ENCODE peak calls at places on chromosomes 1 and 21, in nine cellular contexts. X is mesothelial cell of epicardium; P is activated naive CD4-positive, alpha-beta T cell treated with anti-CD3 and anti-CD28 coated beads for 36 hours; B is fibroblast of the conjunctiva; R is activated gamma-delta T cell treated with Interleukin-2 at 50 U/mL for 16 hours; Q is NCI-H1694 treated with DMSO at 0.1 percent for 48 hours; W is neural progenitor cell; E is activated T-helper 1 cell treated with anti-CD3 and anti-CD28 coated beads, Interleukin-2, amount 50 U/mL, for 16 hours; L is stimulated activated CD8-positive, alpha-beta memory T cell treated with anti-CD3 and anti-CD28 coated beads, Interleukin-4, amount 100 ng/mL, for 1 hour. Z is an unnamed sample.

GRCh38 chr1:169307176-169307575 is 60.4 kb downstream of the NME7 start:
- DNase-seq in X (no peak), P (no peak), B (no peak), R (no peak), Q (no peak), W (no peak), E (no peak), L (no peak), Z (no peak)

GRCh38 chr1:61079276-61079897 is 3.0 kb upstream of the NFIA start:
- DNase-seq in X (peak), P (no peak), B (no peak), R (no peak), Q (peak), W (no peak), E (no peak), L (no peak), Z (no peak)

GRCh38 chr1:32701421-32701911 is 1.1 kb downstream of the SYNC start:
- DNase-seq in X (no peak), P (no peak), B (no peak), R (no peak), Q (no peak), W (no peak), E (no peak), L (no peak), Z (no peak)

GRCh38 chr1:202411421-202411820 is 62.9 kb downstream of the PPP1R12B start:
- DNase-seq in X (no peak), P (no peak), B (peak), R (no peak), Q (no peak), W (no peak), E (no peak), L (no peak), Z (no peak)

GRCh38 chr1:6082430-6082971 is 36.8 kb downstream of the KCNAB2 start:
- DNase-seq in X (no peak), P (no peak), B (peak), R (no peak), Q (peak), W (peak), E (no peak), L (no peak), Z (no peak)

GRCh38 chr1:68201546-68202238 is 30.6 kb downstream of the WLS start:
- DNase-seq in X (no peak), P (no peak), B (no peak), R (no peak), Q (no peak), W (no peak), E (no peak), L (no peak), Z (no peak)

GRCh38 chr1:173330149-173330951 is 123.2 kb upstream of the TNFSF4 start:
- DNase-seq in X (no peak), P (no peak), B (peak), R (no peak), Q (no peak), W (no peak), E (no peak), L (no peak), Z (no peak)

GRCh38 chr1:89487972-89488371 is 36.7 kb upstream of the LRRC8B start:
- DNase-seq in X (no peak), P (peak), B (no peak), R (no peak), Q (no peak), W (no peak), E (no peak), L (no peak), Z (no peak)

GRCh38 chr1:40251456-40251855 is 3.7 kb downstream of the TMCO2 start:
- DNase-seq in X (no peak), P (no peak), B (no peak), R (no peak), Q (no peak), W (no peak), E (no peak), L (no peak), Z (no peak)

GRCh38 chr1:81681570-81681969 is 119.2 kb upstream of the ADGRL2 start:
- DNase-seq in X (no peak), P (no peak), B (no peak), R (no peak), Q (peak), W (no peak), E (no peak), L (no peak), Z (no peak)

GRCh38 chr1:21175670-21176581 is 771 bp downstream of the EIF4G3 start:
- DNase-seq in X (peak), P (peak), B (no peak), R (peak), Q (peak), W (peak), E (no peak), L (no peak), Z (peak)

GRCh38 chr1:3352952-3353331 is 101.5 kb upstream of the ARHGEF16 start:
- DNase-seq in X (peak), P (no peak), B (peak), R (no peak), Q (no peak), W (no peak), E (no peak), L (no peak), Z (no peak)

GRCh38 chr1:200640373-200641174 is 20.0 kb upstream of the KIF14 start:
- DNase-seq in X (no peak), P (no peak), B (no peak), R (no peak), Q (no peak), W (no peak), E (no peak), L (no peak), Z (no peak)

GRCh38 chr1:147162093-147162492 is 10.2 kb downstream of the PRKAB2 start:
- DNase-seq in X (no peak), P (no peak), B (no peak), R (no peak), Q (no peak), W (no peak), E (no peak), L (no peak), Z (no peak)

GRCh38 chr1:224733021-224733911 is 117.1 kb downstream of the CNIH3 start:
- DNase-seq in X (no peak), P (peak), B (no peak), R (no peak), Q (no peak), W (peak), E (no peak), L (no peak), Z (no peak)

GRCh38 chr1:43858324-43858723 is 75.3 kb upstream of the ARTN start:
- DNase-seq in X (peak), P (no peak), B (peak), R (no peak), Q (no peak), W (peak), E (no peak), L (no peak), Z (peak)

GRCh38 chr1:40930174-40930573 is 49.3 kb upstream of the CTPS1 start:
- DNase-seq in X (no peak), P (no peak), B (no peak), R (no peak), Q (no peak), W (no peak), E (no peak), L (no peak), Z (no peak)

GRCh38 chr1:37999434-38000232 is 5.7 kb downstream of the FHL3 start:
- DNase-seq in X (no peak), P (peak), B (no peak), R (no peak), Q (no peak), W (peak), E (no peak), L (no peak), Z (no peak)

GRCh38 chr21:33022828-33023573 is 2.7 kb upstream of the OLIG2 start:
- DNase-seq in X (no peak), P (no peak), B (no peak), R (no peak), Q (no peak), W (peak), E (no peak), L (no peak), Z (no peak)

GRCh38 chr1:208221291-208221622 is 22.9 kb downstream of the PLXNA2 start:
- DNase-seq in X (no peak), P (no peak), B (no peak), R (no peak), Q (no peak), W (no peak), E (no peak), L (no peak), Z (no peak)

GRCh38 chr1:204152310-204153044 is 633 bp upstream of the ETNK2 start:
- DNase-seq in X (no peak), P (no peak), B (no peak), R (no peak), Q (no peak), W (no peak), E (no peak), L (no peak), Z (no peak)

GRCh38 chr1:19619697-19620384 is 24.3 kb upstream of the NBL1 start:
- DNase-seq in X (no peak), P (no peak), B (no peak), R (no peak), Q (no peak), W (no peak), E (no peak), L (no peak), Z (no peak)

GRCh38 chr1:190940951-190941350 is 463.3 kb upstream of the BRINP3 start:
- DNase-seq in X (no peak), P (no peak), B (no peak), R (no peak), Q (no peak), W (no peak), E (no peak), L (no peak), Z (no peak)

GRCh38 chr1:209368864-209369598 is 214.5 kb upstream of the CAMK1G start:
- DNase-seq in X (no peak), P (no peak), B (peak), R (no peak), Q (peak), W (no peak), E (no peak), L (no peak), Z (no peak)

Z was measured in neuronal stem cell.